ENCODE peak calls at places on chromosomes 12 and 14, in seven cellular contexts. V is IMR-90, B is H9, C is mesendoderm, S is neuronal stem cell, Q is H1, J is mesenchymal stem cell. O is an unnamed sample.
A peak's percentile ranks its signal among the peaks of the same experiment; 100 is the strongest.

GRCh38 chr14:64510127-64510808 is 5.7 kb downstream of the ZBTB1 start:
- DNase-seq in J (no peak), B (no peak), S (no peak), Q (no peak), V (no peak), C (peak; percentile 7), O (no peak)

GRCh38 chr14:76773188-76773885 is 12.1 kb downstream of the VASH1 start:
- DNase-seq in C (peak; percentile 83), V (peak; percentile 82), Q (no peak), S (no peak), B (peak; percentile 25), J (peak; percentile 95), O (peak; percentile 40)

GRCh38 chr12:122872815-122873361 is 23.0 kb downstream of the VPS37B start:
- DNase-seq in B (no peak), C (no peak), Q (no peak), S (no peak), J (no peak), V (no peak), O (no peak)

GRCh38 chr14:95335071-95335470 is 15.4 kb upstream of the CLMN start:
- DNase-seq in V (no peak), C (no peak), B (no peak), J (no peak), Q (no peak), S (no peak), O (no peak)

GRCh38 chr12:95802482-95803264 is 12.1 kb upstream of the NTN4 start:
- DNase-seq in C (peak; percentile 90), V (peak; percentile 93), Q (no peak), S (no peak), J (peak; percentile 82), B (no peak), O (peak; percentile 86)

GRCh38 chr12:80356092-80356491 is 87.9 kb upstream of the PTPRQ start:
- DNase-seq in J (no peak), V (no peak), Q (no peak), B (no peak), C (no peak), S (no peak), O (no peak)

GRCh38 chr14:96852823-96853422 is 55.7 kb downstream of the VRK1 start:
- DNase-seq in V (peak; percentile 72), B (no peak), C (peak; percentile 10), Q (no peak), J (peak; percentile 62), S (no peak), O (no peak)

GRCh38 chr14:34710006-34710405 is 4.4 kb downstream of the CFL2 start:
- DNase-seq in V (no peak), C (no peak), Q (no peak), B (no peak), J (no peak), S (no peak), O (no peak)

GRCh38 chr12:25585021-25585523 is 32.0 kb upstream of the LMNTD1 start:
- DNase-seq in S (no peak), B (no peak), V (peak; percentile 17), C (no peak), J (no peak), Q (no peak), O (no peak)

GRCh38 chr14:40221428-40221827 is 789.2 kb upstream of the FBXO33 start:
- DNase-seq in C (no peak), S (no peak), B (no peak), V (no peak), J (no peak), Q (no peak), O (peak; percentile 17)

GRCh38 chr14:100143523-100143922 is 15.9 kb downstream of the DEGS2 start:
- DNase-seq in S (no peak), C (no peak), Q (no peak), B (no peak), J (no peak), V (no peak), O (no peak)

GRCh38 chr14:100138955-100139354 is 20.5 kb downstream of the DEGS2 start:
- DNase-seq in S (no peak), B (no peak), C (no peak), J (no peak), Q (no peak), V (no peak), O (no peak)

GRCh38 chr14:100140452-100141132 is 18.9 kb downstream of the DEGS2 start:
- DNase-seq in B (peak; percentile 87), J (peak; percentile 29), C (peak; percentile 92), S (peak; percentile 38), V (peak; percentile 20), Q (peak; percentile 58), O (no peak)

GRCh38 chr14:100142073-100143040 is 17.1 kb downstream of the DEGS2 start:
- DNase-seq in J (no peak), V (no peak), C (no peak), B (no peak), Q (no peak), S (no peak), O (no peak)

DNA sequence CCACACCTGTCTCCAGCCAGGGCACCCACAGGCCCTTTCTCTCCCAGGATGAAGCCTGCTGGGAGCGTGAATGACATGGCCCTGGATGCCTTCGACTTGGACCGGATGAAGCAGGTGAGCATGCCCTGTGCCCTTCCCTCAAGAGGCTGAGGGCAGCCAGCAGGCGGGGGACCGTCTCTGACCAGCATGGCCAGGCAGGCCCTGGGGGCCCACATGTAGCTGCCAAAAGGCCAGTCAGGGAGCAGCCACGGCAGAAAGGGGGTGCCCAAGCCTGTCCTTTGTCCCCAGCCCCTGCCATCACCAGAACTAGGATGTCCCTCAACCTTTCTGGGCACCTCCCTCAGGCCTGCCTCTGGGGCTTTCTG is 18.3 kb downstream of the DEGS2 start:
- DNase-seq in S (no peak), J (no peak), B (no peak), C (no peak), Q (no peak), V (no peak), O (no peak)
- H3K4ac ChIP-seq in S (no peak overlapping the region), J (no peak overlapping the region), B (no peak overlapping the region), C (no peak overlapping the region), Q (no peak overlapping the region), V (no peak overlapping the region), O (no peak overlapping the region)

GRCh38 chr14:75214558-75214957 is 38.1 kb upstream of the TMED10 start:
- DNase-seq in S (no peak), V (no peak), Q (no peak), J (no peak), C (no peak), B (no peak), O (no peak)
- H3K4ac ChIP-seq in S (no peak overlapping the region), V (no peak overlapping the region), Q (no peak overlapping the region), J (no peak overlapping the region), C (no peak overlapping the region), B (no peak overlapping the region), O (no peak overlapping the region)

GRCh38 chr14:25050494-25051170 is 685 bp upstream of the STXBP6 start:
- DNase-seq in Q (no peak), J (peak; percentile 62), C (peak; percentile 44), S (peak; percentile 18), B (no peak), V (peak; percentile 82), O (no peak)
- H3K4ac ChIP-seq in Q (no peak overlapping the region), J (no peak overlapping the region), C (no peak overlapping the region), S (no peak overlapping the region), B (no peak overlapping the region), V (no peak overlapping the region), O (no peak overlapping the region)

DNA sequence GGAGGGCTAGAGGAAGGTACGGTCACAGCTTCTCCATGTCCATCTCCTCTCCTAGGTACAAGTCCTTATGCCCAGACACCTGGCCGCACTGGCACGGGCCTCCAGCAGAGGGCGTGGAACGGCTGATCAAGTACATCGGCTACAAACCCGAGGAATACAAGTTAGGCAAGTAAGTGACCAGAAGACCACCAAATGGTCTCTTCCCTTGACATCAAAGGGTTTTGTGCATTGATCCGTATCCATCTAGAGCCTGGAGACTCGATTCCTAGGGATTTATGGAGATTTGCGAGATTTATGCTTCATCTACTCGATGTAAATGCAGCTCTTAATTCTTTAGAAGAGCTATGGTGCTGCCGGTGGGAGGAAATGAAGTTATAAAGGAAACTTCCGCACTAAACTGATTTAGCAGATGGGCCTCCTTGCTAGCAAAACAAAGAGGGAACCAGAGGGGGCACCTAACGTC is 44.2 kb downstream of the KCTD10 start:
- DNase-seq in S (peak; percentile 52), B (peak; percentile 97), C (peak; percentile 90), V (peak; percentile 78), Q (peak; percentile 70), J (peak; percentile 76), O (peak; percentile 94)
- H3K4ac ChIP-seq in S (no peak overlapping the region), B (no peak overlapping the region), C (no peak overlapping the region), V (no peak overlapping the region), Q (no peak overlapping the region), J (no peak overlapping the region), O (no peak overlapping the region)

DNA sequence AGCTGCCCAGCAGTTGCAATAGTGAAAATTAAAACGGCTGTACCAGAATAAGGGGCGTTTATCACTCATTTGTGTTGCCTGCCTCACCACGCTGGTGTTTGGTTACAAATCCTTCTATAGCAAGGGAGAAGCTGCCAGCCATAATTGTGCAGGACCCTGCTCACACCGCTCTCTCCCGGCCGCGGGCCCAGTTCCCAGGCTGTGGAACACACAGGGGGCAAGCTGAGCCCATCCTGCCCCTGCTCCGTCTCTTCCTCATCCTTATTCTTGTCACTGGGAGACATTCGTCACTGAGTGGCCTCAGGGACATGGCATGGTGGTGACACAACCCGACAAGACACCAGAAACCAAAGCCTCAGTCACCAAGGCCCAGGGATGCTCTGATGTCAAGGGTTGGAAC is 116.4 kb upstream of the FKBP4 start:
- DNase-seq in Q (no peak), C (no peak), B (peak; percentile 25), S (no peak), V (no peak), J (no peak), O (no peak)
- H3K4ac ChIP-seq in Q (no peak overlapping the region), C (no peak overlapping the region), B (no peak overlapping the region), S (no peak overlapping the region), V (no peak overlapping the region), J (no peak overlapping the region), O (no peak overlapping the region)

O was measured in trophoblast cell.